ENCODE peak calls at places on chromosomes 1 and 21, in seven cellular contexts. One of them, this sample, is unnamed.

GRCh38 chr1:179129702-179130473 is 48.0 kb downstream of the TOR3A start:
- DNase-seq in activated T-cell treated with anti-CD3 and anti-CD28 coated beads, Interleukin-2, amount 50 U/mL, for 72 hours: peak; percentile 23
- DNase-seq in NCI-H1417: no peak
- DNase-seq in stimulated activated CD4-positive, alpha-beta T cell treated with anti-CD3 and anti-CD28 coated beads, Interleukin-4, amount 100 ng/mL, for 48 hours: no peak
- DNase-seq in left ventricle myocardium inferior: no peak
- DNase-seq in NCI-H187: no peak
- DNase-seq in K562: peak; percentile 10
- DNase-seq in this sample: no peak

GRCh38 chr1:84862810-84863251 is 30.2 kb downstream of the LPAR3 start:
- DNase-seq in activated T-cell treated with anti-CD3 and anti-CD28 coated beads, Interleukin-2, amount 50 U/mL, for 72 hours: peak; percentile 29
- DNase-seq in NCI-H1417: no peak
- DNase-seq in stimulated activated CD4-positive, alpha-beta T cell treated with anti-CD3 and anti-CD28 coated beads, Interleukin-4, amount 100 ng/mL, for 48 hours: no peak
- DNase-seq in left ventricle myocardium inferior: no peak
- DNase-seq in NCI-H187: no peak
- DNase-seq in K562: no peak
- DNase-seq in this sample: no peak

GRCh38 chr1:8727809-8728213 is 89.6 kb downstream of the RERE start:
- DNase-seq in activated T-cell treated with anti-CD3 and anti-CD28 coated beads, Interleukin-2, amount 50 U/mL, for 72 hours: no peak
- DNase-seq in NCI-H1417: peak; percentile 63
- DNase-seq in stimulated activated CD4-positive, alpha-beta T cell treated with anti-CD3 and anti-CD28 coated beads, Interleukin-4, amount 100 ng/mL, for 48 hours: no peak
- DNase-seq in left ventricle myocardium inferior: peak; percentile 44
- DNase-seq in NCI-H187: peak; percentile 36
- DNase-seq in K562: no peak
- DNase-seq in this sample: no peak

GRCh38 chr21:31682625-31683024 is 23.1 kb downstream of the SOD1 start:
- DNase-seq in activated T-cell treated with anti-CD3 and anti-CD28 coated beads, Interleukin-2, amount 50 U/mL, for 72 hours: no peak
- DNase-seq in NCI-H1417: no peak
- DNase-seq in stimulated activated CD4-positive, alpha-beta T cell treated with anti-CD3 and anti-CD28 coated beads, Interleukin-4, amount 100 ng/mL, for 48 hours: no peak
- DNase-seq in left ventricle myocardium inferior: no peak
- DNase-seq in NCI-H187: no peak
- DNase-seq in K562: no peak
- DNase-seq in this sample: no peak

GRCh38 chr1:50278352-50278878 is 144.8 kb downstream of the DMRTA2 start:
- DNase-seq in activated T-cell treated with anti-CD3 and anti-CD28 coated beads, Interleukin-2, amount 50 U/mL, for 72 hours: no peak
- DNase-seq in NCI-H1417: peak; percentile 79
- DNase-seq in stimulated activated CD4-positive, alpha-beta T cell treated with anti-CD3 and anti-CD28 coated beads, Interleukin-4, amount 100 ng/mL, for 48 hours: no peak
- DNase-seq in left ventricle myocardium inferior: no peak
- DNase-seq in NCI-H187: peak; percentile 43
- DNase-seq in K562: no peak
- DNase-seq in this sample: no peak

GRCh38 chr21:44535963-44536362 is 4.0 kb downstream of the KRTAP10-1 start:
- DNase-seq in activated T-cell treated with anti-CD3 and anti-CD28 coated beads, Interleukin-2, amount 50 U/mL, for 72 hours: no peak
- DNase-seq in NCI-H1417: no peak
- DNase-seq in stimulated activated CD4-positive, alpha-beta T cell treated with anti-CD3 and anti-CD28 coated beads, Interleukin-4, amount 100 ng/mL, for 48 hours: no peak
- DNase-seq in left ventricle myocardium inferior: no peak
- DNase-seq in NCI-H187: no peak
- DNase-seq in K562: no peak
- DNase-seq in this sample: no peak

GRCh38 chr1:38505950-38506349 is 353.6 kb downstream of the RRAGC start:
- DNase-seq in activated T-cell treated with anti-CD3 and anti-CD28 coated beads, Interleukin-2, amount 50 U/mL, for 72 hours: no peak
- DNase-seq in NCI-H1417: no peak
- DNase-seq in stimulated activated CD4-positive, alpha-beta T cell treated with anti-CD3 and anti-CD28 coated beads, Interleukin-4, amount 100 ng/mL, for 48 hours: no peak
- DNase-seq in left ventricle myocardium inferior: no peak
- DNase-seq in NCI-H187: no peak
- DNase-seq in K562: no peak
- DNase-seq in this sample: no peak

GRCh38 chr1:160309183-160309535 is 24.2 kb upstream of the PEX19 start:
- DNase-seq in activated T-cell treated with anti-CD3 and anti-CD28 coated beads, Interleukin-2, amount 50 U/mL, for 72 hours: no peak
- DNase-seq in NCI-H1417: no peak
- DNase-seq in stimulated activated CD4-positive, alpha-beta T cell treated with anti-CD3 and anti-CD28 coated beads, Interleukin-4, amount 100 ng/mL, for 48 hours: no peak
- DNase-seq in left ventricle myocardium inferior: no peak
- DNase-seq in NCI-H187: no peak
- DNase-seq in K562: no peak
- DNase-seq in this sample: no peak

GRCh38 chr1:98333936-98334335 is 327.6 kb upstream of the SNX7 start:
- DNase-seq in activated T-cell treated with anti-CD3 and anti-CD28 coated beads, Interleukin-2, amount 50 U/mL, for 72 hours: no peak
- DNase-seq in NCI-H1417: no peak
- DNase-seq in stimulated activated CD4-positive, alpha-beta T cell treated with anti-CD3 and anti-CD28 coated beads, Interleukin-4, amount 100 ng/mL, for 48 hours: no peak
- DNase-seq in left ventricle myocardium inferior: no peak
- DNase-seq in NCI-H187: no peak
- DNase-seq in K562: no peak
- DNase-seq in this sample: no peak

GRCh38 chr1:119947468-119947867 is 51.2 kb upstream of the ADAM30 start:
- DNase-seq in activated T-cell treated with anti-CD3 and anti-CD28 coated beads, Interleukin-2, amount 50 U/mL, for 72 hours: no peak
- DNase-seq in NCI-H1417: no peak
- DNase-seq in stimulated activated CD4-positive, alpha-beta T cell treated with anti-CD3 and anti-CD28 coated beads, Interleukin-4, amount 100 ng/mL, for 48 hours: no peak
- DNase-seq in left ventricle myocardium inferior: no peak
- DNase-seq in NCI-H187: no peak
- DNase-seq in K562: no peak
- DNase-seq in this sample: no peak

GRCh38 chr1:57797084-57797483 is 373.2 kb upstream of the DAB1 start:
- DNase-seq in activated T-cell treated with anti-CD3 and anti-CD28 coated beads, Interleukin-2, amount 50 U/mL, for 72 hours: no peak
- DNase-seq in NCI-H1417: no peak
- DNase-seq in stimulated activated CD4-positive, alpha-beta T cell treated with anti-CD3 and anti-CD28 coated beads, Interleukin-4, amount 100 ng/mL, for 48 hours: no peak
- DNase-seq in left ventricle myocardium inferior: no peak
- DNase-seq in NCI-H187: no peak
- DNase-seq in K562: no peak
- DNase-seq in this sample: no peak

GRCh38 chr1:15825800-15826199 is 18.4 kb upstream of the UQCRHL start:
- DNase-seq in activated T-cell treated with anti-CD3 and anti-CD28 coated beads, Interleukin-2, amount 50 U/mL, for 72 hours: no peak
- DNase-seq in NCI-H1417: no peak
- DNase-seq in stimulated activated CD4-positive, alpha-beta T cell treated with anti-CD3 and anti-CD28 coated beads, Interleukin-4, amount 100 ng/mL, for 48 hours: no peak
- DNase-seq in left ventricle myocardium inferior: no peak
- DNase-seq in NCI-H187: no peak
- DNase-seq in K562: no peak
- DNase-seq in this sample: no peak

GRCh38 chr21:31397515-31397926 is 53.5 kb upstream of the TIAM1 start:
- DNase-seq in activated T-cell treated with anti-CD3 and anti-CD28 coated beads, Interleukin-2, amount 50 U/mL, for 72 hours: no peak
- DNase-seq in NCI-H1417: peak; percentile 67
- DNase-seq in stimulated activated CD4-positive, alpha-beta T cell treated with anti-CD3 and anti-CD28 coated beads, Interleukin-4, amount 100 ng/mL, for 48 hours: no peak
- DNase-seq in left ventricle myocardium inferior: no peak
- DNase-seq in NCI-H187: peak; percentile 8
- DNase-seq in K562: no peak
- DNase-seq in this sample: no peak

GRCh38 chr1:3515774-3516480 is 61.5 kb downstream of the ARHGEF16 start:
- DNase-seq in activated T-cell treated with anti-CD3 and anti-CD28 coated beads, Interleukin-2, amount 50 U/mL, for 72 hours: no peak
- DNase-seq in NCI-H1417: no peak
- DNase-seq in stimulated activated CD4-positive, alpha-beta T cell treated with anti-CD3 and anti-CD28 coated beads, Interleukin-4, amount 100 ng/mL, for 48 hours: no peak
- DNase-seq in left ventricle myocardium inferior: no peak
- DNase-seq in NCI-H187: no peak
- DNase-seq in K562: no peak
- DNase-seq in this sample: no peak

GRCh38 chr1:163094589-163094988 is 25.4 kb downstream of the RGS4 start:
- DNase-seq in activated T-cell treated with anti-CD3 and anti-CD28 coated beads, Interleukin-2, amount 50 U/mL, for 72 hours: no peak
- DNase-seq in NCI-H1417: no peak
- DNase-seq in stimulated activated CD4-positive, alpha-beta T cell treated with anti-CD3 and anti-CD28 coated beads, Interleukin-4, amount 100 ng/mL, for 48 hours: no peak
- DNase-seq in left ventricle myocardium inferior: no peak
- DNase-seq in NCI-H187: no peak
- DNase-seq in K562: no peak
- DNase-seq in this sample: no peak

GRCh38 chr1:242788771-242789170 is 264.3 kb upstream of the PLD5 start:
- DNase-seq in activated T-cell treated with anti-CD3 and anti-CD28 coated beads, Interleukin-2, amount 50 U/mL, for 72 hours: no peak
- DNase-seq in NCI-H1417: no peak
- DNase-seq in stimulated activated CD4-positive, alpha-beta T cell treated with anti-CD3 and anti-CD28 coated beads, Interleukin-4, amount 100 ng/mL, for 48 hours: no peak
- DNase-seq in left ventricle myocardium inferior: no peak
- DNase-seq in NCI-H187: no peak
- DNase-seq in K562: no peak
- DNase-seq in this sample: no peak

GRCh38 chr21:21247441-21247840 is 249.2 kb downstream of the NCAM2 start:
- DNase-seq in activated T-cell treated with anti-CD3 and anti-CD28 coated beads, Interleukin-2, amount 50 U/mL, for 72 hours: no peak
- DNase-seq in NCI-H1417: no peak
- DNase-seq in stimulated activated CD4-positive, alpha-beta T cell treated with anti-CD3 and anti-CD28 coated beads, Interleukin-4, amount 100 ng/mL, for 48 hours: no peak
- DNase-seq in left ventricle myocardium inferior: no peak
- DNase-seq in NCI-H187: no peak
- DNase-seq in K562: no peak
- DNase-seq in this sample: no peak

GRCh38 chr1:3409737-3410434 is 44.6 kb upstream of the ARHGEF16 start:
- DNase-seq in activated T-cell treated with anti-CD3 and anti-CD28 coated beads, Interleukin-2, amount 50 U/mL, for 72 hours: no peak
- DNase-seq in NCI-H1417: peak; percentile 50
- DNase-seq in stimulated activated CD4-positive, alpha-beta T cell treated with anti-CD3 and anti-CD28 coated beads, Interleukin-4, amount 100 ng/mL, for 48 hours: no peak
- DNase-seq in left ventricle myocardium inferior: peak; percentile 54
- DNase-seq in NCI-H187: peak; percentile 10
- DNase-seq in K562: no peak
- DNase-seq in this sample: peak; percentile 13

GRCh38 chr1:213982814-213983588 is 4.8 kb upstream of the PROX1 start:
- DNase-seq in activated T-cell treated with anti-CD3 and anti-CD28 coated beads, Interleukin-2, amount 50 U/mL, for 72 hours: no peak
- DNase-seq in NCI-H1417: peak; percentile 31
- DNase-seq in stimulated activated CD4-positive, alpha-beta T cell treated with anti-CD3 and anti-CD28 coated beads, Interleukin-4, amount 100 ng/mL, for 48 hours: no peak
- DNase-seq in left ventricle myocardium inferior: peak; percentile 40
- DNase-seq in NCI-H187: no peak
- DNase-seq in K562: no peak
- DNase-seq in this sample: no peak

GRCh38 chr1:40797668-40798010 is 14.1 kb downstream of the KCNQ4 start:
- DNase-seq in activated T-cell treated with anti-CD3 and anti-CD28 coated beads, Interleukin-2, amount 50 U/mL, for 72 hours: no peak
- DNase-seq in NCI-H1417: no peak
- DNase-seq in stimulated activated CD4-positive, alpha-beta T cell treated with anti-CD3 and anti-CD28 coated beads, Interleukin-4, amount 100 ng/mL, for 48 hours: no peak
- DNase-seq in left ventricle myocardium inferior: no peak
- DNase-seq in NCI-H187: no peak
- DNase-seq in K562: no peak
- DNase-seq in this sample: no peak

GRCh38 chr21:24050233-24050632 is 1557.0 kb downstream of the MRPL39 start:
- DNase-seq in activated T-cell treated with anti-CD3 and anti-CD28 coated beads, Interleukin-2, amount 50 U/mL, for 72 hours: no peak
- DNase-seq in NCI-H1417: no peak
- DNase-seq in stimulated activated CD4-positive, alpha-beta T cell treated with anti-CD3 and anti-CD28 coated beads, Interleukin-4, amount 100 ng/mL, for 48 hours: no peak
- DNase-seq in left ventricle myocardium inferior: no peak
- DNase-seq in NCI-H187: no peak
- DNase-seq in K562: no peak
- DNase-seq in this sample: no peak

GRCh38 chr1:204599098-204599497 is 82.9 kb downstream of the MDM4 start:
- DNase-seq in activated T-cell treated with anti-CD3 and anti-CD28 coated beads, Interleukin-2, amount 50 U/mL, for 72 hours: no peak
- DNase-seq in NCI-H1417: no peak
- DNase-seq in stimulated activated CD4-positive, alpha-beta T cell treated with anti-CD3 and anti-CD28 coated beads, Interleukin-4, amount 100 ng/mL, for 48 hours: no peak
- DNase-seq in left ventricle myocardium inferior: no peak
- DNase-seq in NCI-H187: no peak
- DNase-seq in K562: no peak
- DNase-seq in this sample: no peak

GRCh38 chr1:119736649-119737039 is 24.9 kb downstream of the PHGDH start:
- DNase-seq in activated T-cell treated with anti-CD3 and anti-CD28 coated beads, Interleukin-2, amount 50 U/mL, for 72 hours: no peak
- DNase-seq in NCI-H1417: no peak
- DNase-seq in stimulated activated CD4-positive, alpha-beta T cell treated with anti-CD3 and anti-CD28 coated beads, Interleukin-4, amount 100 ng/mL, for 48 hours: no peak
- DNase-seq in left ventricle myocardium inferior: no peak
- DNase-seq in NCI-H187: no peak
- DNase-seq in K562: no peak
- DNase-seq in this sample: no peak

GRCh38 chr1:241767737-241768136 is 80.3 kb upstream of the EXO1 start:
- DNase-seq in activated T-cell treated with anti-CD3 and anti-CD28 coated beads, Interleukin-2, amount 50 U/mL, for 72 hours: no peak
- DNase-seq in NCI-H1417: no peak
- DNase-seq in stimulated activated CD4-positive, alpha-beta T cell treated with anti-CD3 and anti-CD28 coated beads, Interleukin-4, amount 100 ng/mL, for 48 hours: no peak
- DNase-seq in left ventricle myocardium inferior: no peak
- DNase-seq in NCI-H187: no peak
- DNase-seq in K562: no peak
- DNase-seq in this sample: no peak

GRCh38 chr1:202643397-202644218 is 66.6 kb downstream of the SYT2 start:
- DNase-seq in activated T-cell treated with anti-CD3 and anti-CD28 coated beads, Interleukin-2, amount 50 U/mL, for 72 hours: peak; percentile 20
- DNase-seq in NCI-H1417: no peak
- DNase-seq in stimulated activated CD4-positive, alpha-beta T cell treated with anti-CD3 and anti-CD28 coated beads, Interleukin-4, amount 100 ng/mL, for 48 hours: no peak
- DNase-seq in left ventricle myocardium inferior: no peak
- DNase-seq in NCI-H187: no peak
- DNase-seq in K562: no peak
- DNase-seq in this sample: no peak

GRCh38 chr1:32775640-32776337 is 41.4 kb downstream of the YARS1 start:
- DNase-seq in activated T-cell treated with anti-CD3 and anti-CD28 coated beads, Interleukin-2, amount 50 U/mL, for 72 hours: no peak
- DNase-seq in NCI-H1417: no peak
- DNase-seq in stimulated activated CD4-positive, alpha-beta T cell treated with anti-CD3 and anti-CD28 coated beads, Interleukin-4, amount 100 ng/mL, for 48 hours: no peak
- DNase-seq in left ventricle myocardium inferior: no peak
- DNase-seq in NCI-H187: no peak
- DNase-seq in K562: no peak
- DNase-seq in this sample: no peak

GRCh38 chr1:226951286-226952120 is 11.4 kb downstream of the COQ8A start:
- DNase-seq in activated T-cell treated with anti-CD3 and anti-CD28 coated beads, Interleukin-2, amount 50 U/mL, for 72 hours: no peak
- DNase-seq in NCI-H1417: no peak
- DNase-seq in stimulated activated CD4-positive, alpha-beta T cell treated with anti-CD3 and anti-CD28 coated beads, Interleukin-4, amount 100 ng/mL, for 48 hours: no peak
- DNase-seq in left ventricle myocardium inferior: no peak
- DNase-seq in NCI-H187: no peak
- DNase-seq in K562: no peak
- DNase-seq in this sample: no peak

GRCh38 chr1:82177190-82177589 is 376.5 kb downstream of the ADGRL2 start:
- DNase-seq in activated T-cell treated with anti-CD3 and anti-CD28 coated beads, Interleukin-2, amount 50 U/mL, for 72 hours: no peak
- DNase-seq in NCI-H1417: no peak
- DNase-seq in stimulated activated CD4-positive, alpha-beta T cell treated with anti-CD3 and anti-CD28 coated beads, Interleukin-4, amount 100 ng/mL, for 48 hours: no peak
- DNase-seq in left ventricle myocardium inferior: no peak
- DNase-seq in NCI-H187: no peak
- DNase-seq in K562: no peak
- DNase-seq in this sample: no peak

GRCh38 chr21:45408271-45408791 is 3.4 kb downstream of the COL18A1 start:
- DNase-seq in activated T-cell treated with anti-CD3 and anti-CD28 coated beads, Interleukin-2, amount 50 U/mL, for 72 hours: no peak
- DNase-seq in NCI-H1417: no peak
- DNase-seq in stimulated activated CD4-positive, alpha-beta T cell treated with anti-CD3 and anti-CD28 coated beads, Interleukin-4, amount 100 ng/mL, for 48 hours: no peak
- DNase-seq in left ventricle myocardium inferior: peak; percentile 13
- DNase-seq in NCI-H187: no peak
- DNase-seq in K562: no peak
- DNase-seq in this sample: no peak

GRCh38 chr1:208924011-208924410 is 659.5 kb upstream of the CAMK1G start:
- DNase-seq in activated T-cell treated with anti-CD3 and anti-CD28 coated beads, Interleukin-2, amount 50 U/mL, for 72 hours: no peak
- DNase-seq in NCI-H1417: no peak
- DNase-seq in stimulated activated CD4-positive, alpha-beta T cell treated with anti-CD3 and anti-CD28 coated beads, Interleukin-4, amount 100 ng/mL, for 48 hours: no peak
- DNase-seq in left ventricle myocardium inferior: no peak
- DNase-seq in NCI-H187: no peak
- DNase-seq in K562: no peak
- DNase-seq in this sample: no peak

GRCh38 chr1:83698644-83699043 is 300.3 kb downstream of the TTLL7 start:
- DNase-seq in activated T-cell treated with anti-CD3 and anti-CD28 coated beads, Interleukin-2, amount 50 U/mL, for 72 hours: no peak
- DNase-seq in NCI-H1417: no peak
- DNase-seq in stimulated activated CD4-positive, alpha-beta T cell treated with anti-CD3 and anti-CD28 coated beads, Interleukin-4, amount 100 ng/mL, for 48 hours: no peak
- DNase-seq in left ventricle myocardium inferior: no peak
- DNase-seq in NCI-H187: no peak
- DNase-seq in K562: no peak
- DNase-seq in this sample: no peak

GRCh38 chr1:83016354-83016753 is 982.6 kb downstream of the TTLL7 start:
- DNase-seq in activated T-cell treated with anti-CD3 and anti-CD28 coated beads, Interleukin-2, amount 50 U/mL, for 72 hours: no peak
- DNase-seq in NCI-H1417: no peak
- DNase-seq in stimulated activated CD4-positive, alpha-beta T cell treated with anti-CD3 and anti-CD28 coated beads, Interleukin-4, amount 100 ng/mL, for 48 hours: no peak
- DNase-seq in left ventricle myocardium inferior: no peak
- DNase-seq in NCI-H187: no peak
- DNase-seq in K562: no peak
- DNase-seq in this sample: no peak

GRCh38 chr1:198304431-198304830 is 147.6 kb downstream of the NEK7 start:
- DNase-seq in activated T-cell treated with anti-CD3 and anti-CD28 coated beads, Interleukin-2, amount 50 U/mL, for 72 hours: no peak
- DNase-seq in NCI-H1417: no peak
- DNase-seq in stimulated activated CD4-positive, alpha-beta T cell treated with anti-CD3 and anti-CD28 coated beads, Interleukin-4, amount 100 ng/mL, for 48 hours: no peak
- DNase-seq in left ventricle myocardium inferior: no peak
- DNase-seq in NCI-H187: no peak
- DNase-seq in K562: no peak
- DNase-seq in this sample: peak; percentile 43

GRCh38 chr1:230287674-230288315 is 138.3 kb downstream of the PGBD5 start:
- DNase-seq in activated T-cell treated with anti-CD3 and anti-CD28 coated beads, Interleukin-2, amount 50 U/mL, for 72 hours: no peak
- DNase-seq in NCI-H1417: no peak
- DNase-seq in stimulated activated CD4-positive, alpha-beta T cell treated with anti-CD3 and anti-CD28 coated beads, Interleukin-4, amount 100 ng/mL, for 48 hours: no peak
- DNase-seq in left ventricle myocardium inferior: no peak
- DNase-seq in NCI-H187: no peak
- DNase-seq in K562: no peak
- DNase-seq in this sample: no peak

GRCh38 chr1:24486296-24487065 is 16.2 kb upstream of the RCAN3 start:
- DNase-seq in activated T-cell treated with anti-CD3 and anti-CD28 coated beads, Interleukin-2, amount 50 U/mL, for 72 hours: no peak
- DNase-seq in NCI-H1417: no peak
- DNase-seq in stimulated activated CD4-positive, alpha-beta T cell treated with anti-CD3 and anti-CD28 coated beads, Interleukin-4, amount 100 ng/mL, for 48 hours: no peak
- DNase-seq in left ventricle myocardium inferior: no peak
- DNase-seq in NCI-H187: no peak
- DNase-seq in K562: no peak
- DNase-seq in this sample: no peak

GRCh38 chr1:18643154-18644012 is 12.7 kb downstream of the PAX7 start:
- DNase-seq in activated T-cell treated with anti-CD3 and anti-CD28 coated beads, Interleukin-2, amount 50 U/mL, for 72 hours: no peak
- DNase-seq in NCI-H1417: no peak
- DNase-seq in stimulated activated CD4-positive, alpha-beta T cell treated with anti-CD3 and anti-CD28 coated beads, Interleukin-4, amount 100 ng/mL, for 48 hours: no peak
- DNase-seq in left ventricle myocardium inferior: no peak
- DNase-seq in NCI-H187: no peak
- DNase-seq in K562: peak; percentile 59
- DNase-seq in this sample: no peak

GRCh38 chr1:117770981-117771531 is 158.4 kb downstream of the GDAP2 start:
- DNase-seq in activated T-cell treated with anti-CD3 and anti-CD28 coated beads, Interleukin-2, amount 50 U/mL, for 72 hours: no peak
- DNase-seq in NCI-H1417: no peak
- DNase-seq in stimulated activated CD4-positive, alpha-beta T cell treated with anti-CD3 and anti-CD28 coated beads, Interleukin-4, amount 100 ng/mL, for 48 hours: no peak
- DNase-seq in left ventricle myocardium inferior: no peak
- DNase-seq in NCI-H187: no peak
- DNase-seq in K562: no peak
- DNase-seq in this sample: no peak

GRCh38 chr1:170765712-170766330 is 101.9 kb downstream of the PRRX1 start:
- DNase-seq in activated T-cell treated with anti-CD3 and anti-CD28 coated beads, Interleukin-2, amount 50 U/mL, for 72 hours: no peak
- DNase-seq in NCI-H1417: no peak
- DNase-seq in stimulated activated CD4-positive, alpha-beta T cell treated with anti-CD3 and anti-CD28 coated beads, Interleukin-4, amount 100 ng/mL, for 48 hours: no peak
- DNase-seq in left ventricle myocardium inferior: no peak
- DNase-seq in NCI-H187: no peak
- DNase-seq in K562: no peak
- DNase-seq in this sample: no peak

This sample was measured in NCI-H748 treated with DMSO at 0.1 percent for 48 hours.